ENCODE peak calls at places on chromosomes 1 and 21, in four cellular contexts. E is IMR-90, Z is mesendoderm, L is H1. P is an unnamed sample.

GRCh38 chr1:228105996-228106799 is 2.9 kb downstream of the MRPL55 start:
- DNase-seq in E (no peak), Z (no peak), L (no peak), P (no peak)

GRCh38 chr1:187067160-187067559 is 238.4 kb downstream of the PLA2G4A start:
- DNase-seq in E (no peak), Z (no peak), L (no peak), P (no peak)

GRCh38 chr1:209513226-209513625 is 70.3 kb upstream of the CAMK1G start:
- DNase-seq in E (peak; percentile 46), Z (peak; percentile 89), L (peak; percentile 50), P (peak; percentile 55)

GRCh38 chr21:17542371-17542992 is 29.6 kb downstream of the CXADR start:
- DNase-seq in E (no peak), Z (no peak), L (no peak), P (no peak)

GRCh38 chr1:51559064-51559500 is 40.0 kb upstream of the EPS15 start:
- DNase-seq in E (no peak), Z (peak; percentile 70), L (no peak), P (peak; percentile 32)

GRCh38 chr1:47179988-47180563 is 9.8 kb downstream of the PDZK1IP1 start:
- DNase-seq in E (no peak), Z (no peak), L (no peak), P (no peak)

GRCh38 chr1:78607334-78607927 is 12.8 kb upstream of the IFI44L start:
- DNase-seq in E (peak; percentile 51), Z (peak; percentile 16), L (no peak), P (no peak)

GRCh38 chr1:172588296-172589291 is 55.6 kb downstream of the SUCO start:
- DNase-seq in E (peak; percentile 94), Z (no peak), L (no peak), P (no peak)

GRCh38 chr21:42161401-42161956 is 57.5 kb upstream of the ABCG1 start:
- DNase-seq in E (no peak), Z (no peak), L (no peak), P (peak; percentile 21)

GRCh38 chr1:75338974-75339483 is 204.8 kb downstream of the LHX8 start:
- DNase-seq in E (no peak), Z (no peak), L (no peak), P (no peak)

GRCh38 chr1:5962265-5963105 is 29.7 kb downstream of the NPHP4 start:
- DNase-seq in E (no peak), Z (no peak), L (no peak), P (no peak)

GRCh38 chr1:25568834-25569598 is 25.6 kb downstream of the LDLRAP1 start:
- DNase-seq in E (peak; percentile 88), Z (peak; percentile 89), L (no peak), P (no peak)

GRCh38 chr1:43309626-43310025 is 8.8 kb downstream of the TIE1 start:
- DNase-seq in E (peak; percentile 23), Z (no peak), L (no peak), P (no peak)

GRCh38 chr1:229410370-229410691 is 23.6 kb downstream of the ACTA1 start:
- DNase-seq in E (no peak), Z (no peak), L (no peak), P (no peak)

GRCh38 chr1:41882068-41882477 is 36.6 kb downstream of the HIVEP3 start:
- DNase-seq in E (no peak), Z (no peak), L (no peak), P (no peak)

GRCh38 chr1:112761714-112762480 is 46.8 kb upstream of the PPM1J start:
- DNase-seq in E (no peak), Z (no peak), L (no peak), P (no peak)

GRCh38 chr1:64111787-64112186 is 91.6 kb upstream of the UBE2U start:
- DNase-seq in E (no peak), Z (peak; percentile 44), L (no peak), P (no peak)

GRCh38 chr1:90724361-90724760 is 7.3 kb upstream of the BARHL2 start:
- DNase-seq in E (no peak), Z (no peak), L (peak; percentile 48), P (no peak)

GRCh38 chr1:234659538-234659937 is 49.6 kb upstream of the IRF2BP2 start:
- DNase-seq in E (peak; percentile 89), Z (peak; percentile 18), L (no peak), P (no peak)

GRCh38 chr1:1080122-1080753 is 6.1 kb upstream of the RNF223 start:
- DNase-seq in E (peak; percentile 33), Z (peak; percentile 94), L (peak; percentile 90), P (peak; percentile 90)

GRCh38 chr1:30730351-30731108 is 7.1 kb upstream of the MATN1 start:
- DNase-seq in E (no peak), Z (no peak), L (no peak), P (no peak)

GRCh38 chr1:234408757-234409156 is 35.5 kb downstream of the COA6 start:
- DNase-seq in E (no peak), Z (no peak), L (no peak), P (no peak)

GRCh38 chr1:202692959-202693555 is 17.2 kb downstream of the SYT2 start:
- DNase-seq in E (peak; percentile 71), Z (peak; percentile 80), L (peak; percentile 90), P (peak; percentile 76)

GRCh38 chr1:156750191-156750931 is 1.1 kb downstream of the HDGF start:
- DNase-seq in E (no peak), Z (peak; percentile 44), L (no peak), P (no peak)

GRCh38 chr1:229509576-229509975 is 1.4 kb upstream of the NUP133 start:
- DNase-seq in E (peak; percentile 91), Z (no peak), L (no peak), P (no peak)

GRCh38 chr1:9732123-9732971 is 80.8 kb downstream of the PIK3CD start:
- DNase-seq in E (no peak), Z (no peak), L (no peak), P (no peak)

GRCh38 chr1:95982706-95983105 is 738.9 kb upstream of the PTBP2 start:
- DNase-seq in E (no peak), Z (no peak), L (no peak), P (no peak)

GRCh38 chr1:29033829-29034466 is 89.8 kb downstream of the TMEM200B start:
- DNase-seq in E (peak; percentile 56), Z (peak; percentile 44), L (no peak), P (no peak)

GRCh38 chr1:205739348-205740160 is 10.4 kb downstream of the NUCKS1 start:
- DNase-seq in E (peak; percentile 94), Z (no peak), L (no peak), P (no peak)

GRCh38 chr1:85048296-85049064 is at the start of gene MCOLN3:
- DNase-seq in E (no peak), Z (peak; percentile 50), L (peak; percentile 75), P (peak; percentile 70)

GRCh38 chr21:44550807-44551206 is 498 bp downstream of the KRTAP10-2 start:
- DNase-seq in E (no peak), Z (no peak), L (no peak), P (peak; percentile 25)

GRCh38 chr1:225891229-225891972 is 2.5 kb upstream of the LEFTY1 start:
- DNase-seq in E (no peak), Z (no peak), L (no peak), P (no peak)

GRCh38 chr21:45869121-45870007 is 112.2 kb upstream of the COL6A1 start:
- DNase-seq in E (peak; percentile 79), Z (no peak), L (no peak), P (peak; percentile 22)

GRCh38 chr1:171139890-171140289 is 45.2 kb upstream of the FMO2 start:
- DNase-seq in E (no peak), Z (no peak), L (no peak), P (no peak)

GRCh38 chr1:154877370-154877974 is 7.4 kb upstream of the KCNN3 start:
- DNase-seq in E (peak; percentile 28), Z (no peak), L (no peak), P (peak; percentile 17)

GRCh38 chr1:109761227-109762038 is 2.3 kb downstream of the EPS8L3 start:
- DNase-seq in E (no peak), Z (peak; percentile 18), L (no peak), P (no peak)

GRCh38 chr1:107413951-107414350 is 273.1 kb downstream of the NTNG1 start:
- DNase-seq in E (no peak), Z (no peak), L (no peak), P (no peak)

GRCh38 chr1:36927826-36928225 is 106.5 kb downstream of the GRIK3 start:
- DNase-seq in E (no peak), Z (no peak), L (no peak), P (no peak)

GRCh38 chr1:1758059-1758621 is 20.1 kb downstream of the NADK start:
- DNase-seq in E (no peak), Z (no peak), L (no peak), P (no peak)

GRCh38 chr1:154941332-154941995 is 4.9 kb upstream of the PMVK start:
- DNase-seq in E (no peak), Z (peak; percentile 55), L (no peak), P (peak; percentile 60)

DNA sequence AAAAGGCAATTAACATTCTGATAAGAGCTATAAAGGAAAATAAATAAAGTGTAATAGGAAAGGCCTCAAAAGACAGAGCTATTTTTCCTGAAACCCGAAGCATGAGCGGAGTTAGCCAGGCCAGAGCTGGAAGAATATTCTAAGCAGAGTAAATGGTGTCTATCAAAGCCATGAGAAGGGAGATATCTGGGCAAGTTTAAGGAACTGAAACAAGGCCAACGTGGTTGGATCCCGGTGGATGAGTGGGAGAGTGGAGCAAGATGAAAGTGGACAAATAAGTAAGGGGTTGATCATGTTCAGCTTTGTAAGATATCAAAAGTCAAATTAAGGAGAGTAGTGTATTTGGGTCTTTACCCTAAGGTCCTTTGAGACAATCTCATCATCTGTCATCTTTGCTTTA is 234.0 kb downstream of the TM2D1 start:
- DNase-seq in E (no peak), Z (no peak), L (no peak), P (no peak)
- H3K56ac ChIP-seq in E (no peak overlapping the region), Z (no peak overlapping the region), L (no peak overlapping the region), P (no peak overlapping the region)

DNA sequence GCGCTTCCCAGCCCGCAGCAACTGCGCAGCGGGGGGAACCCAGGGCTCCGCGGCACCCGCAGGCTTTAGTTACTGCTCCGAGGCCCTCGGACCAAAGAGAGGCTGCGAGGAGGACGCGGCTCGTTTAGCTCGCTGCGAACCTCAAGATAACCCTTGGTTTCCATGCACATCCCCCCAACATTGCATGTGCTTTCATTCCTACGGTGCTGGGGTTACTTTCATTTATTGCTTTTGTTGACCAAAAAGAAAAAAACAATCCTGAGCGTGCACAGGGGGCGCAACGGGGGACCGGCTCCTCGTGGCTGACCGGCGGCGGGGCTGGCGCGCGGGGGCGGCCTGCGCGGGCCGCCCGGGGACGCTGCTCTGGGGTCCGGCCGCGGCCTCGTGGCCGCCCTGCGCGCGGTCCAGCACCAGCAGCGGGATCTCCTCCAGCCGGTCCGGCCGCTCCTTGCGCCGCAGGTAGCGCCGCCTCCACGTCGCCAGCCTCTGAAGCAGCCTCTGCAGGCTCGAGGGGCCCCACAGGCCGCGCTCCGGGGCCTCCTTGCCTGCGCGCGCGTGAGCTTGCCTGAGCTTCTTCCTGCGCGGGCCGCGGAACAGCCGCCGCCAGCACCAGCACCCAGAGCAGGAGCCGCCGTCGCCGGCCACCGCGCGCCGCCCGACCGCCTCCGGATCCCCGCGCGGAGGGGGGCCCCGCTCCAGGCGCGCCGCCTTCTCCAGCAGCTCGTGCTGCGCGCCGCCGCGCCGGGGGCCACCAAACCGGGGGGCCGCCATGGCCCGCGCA is 77.4 kb downstream of the DESI2 start:
- DNase-seq in E (peak; percentile 49), Z (peak; percentile 40), L (peak; percentile 71), P (peak; percentile 51)
- H3K4ac ChIP-seq in E (peak overlapping the region; percentile 52), Z (peak overlapping the region; percentile 46), L (peak overlapping the region; percentile 65), P (no peak overlapping the region)

GRCh38 chr1:67653304-67653703 is 31.7 kb upstream of the GADD45A start:
- DNase-seq in E (no peak), Z (no peak), L (no peak), P (no peak)
- H3K56ac ChIP-seq in E (no peak overlapping the region), Z (no peak overlapping the region), L (no peak overlapping the region), P (no peak overlapping the region)

GRCh38 chr1:18919949-18920348 is 17.6 kb upstream of the ALDH4A1 start:
- DNase-seq in E (no peak), Z (no peak), L (no peak), P (no peak)
- H3K4ac ChIP-seq in E (no peak overlapping the region), Z (no peak overlapping the region), L (no peak overlapping the region), P (no peak overlapping the region)

P was measured in H9.